ENCODE peak calls at places on chromosomes 7 and 10, in ten cellular contexts. B, M, X, P, O, G, I, S, K and D are unnamed samples. For H3K4me1, the result is how much of the 10 kb centered on the place peaks cover.

GRCh38 chr10:55629792-55630490 is 731.1 kb downstream of the ZWINT start:
- DNase-seq in B (no peak), M (no peak), G (peak), K (no peak), I (no peak), X (peak), O (peak), P (peak), S (no peak), D (peak)

GRCh38 chr10:74067373-74068370 is 69.8 kb downstream of the VCL start:
- DNase-seq in M (no peak), B (no peak), G (no peak), X (peak), I (no peak), S (no peak), K (no peak), O (no peak), P (no peak), D (no peak)

GRCh38 chr7:111339006-111339405 is 223.3 kb downstream of the IMMP2L start:
- DNase-seq in K (no peak), M (no peak), X (no peak), I (no peak), G (no peak), S (no peak), B (no peak), P (no peak), O (no peak), D (no peak)

GRCh38 chr7:3065724-3066143 is 22.1 kb upstream of the CARD11 start:
- DNase-seq in M (peak), B (no peak), G (peak), X (peak), S (peak), I (no peak), O (peak), P (peak), K (no peak), D (peak)

GRCh38 chr10:44051584-44052385 is 333.1 kb downstream of the CXCL12 start:
- DNase-seq in X (peak), S (no peak), K (peak), O (peak), I (no peak), G (no peak), M (no peak), P (no peak), B (peak), D (no peak)

GRCh38 chr10:88195841-88196240 is 332.4 kb downstream of the PTEN start:
- DNase-seq in G (no peak), I (no peak), S (no peak), X (no peak), O (no peak), M (no peak), K (no peak), B (no peak), P (no peak), D (no peak)

GRCh38 chr7:77537595-77538185 is 595 bp downstream of the PTPN12 start:
- DNase-seq in B (peak), K (no peak), O (peak), X (peak), S (peak), I (peak), G (peak), M (peak), P (peak), D (peak)

GRCh38 chr10:9745158-9745557 is 1272.5 kb upstream of the CELF2 start:
- DNase-seq in G (no peak), I (no peak), B (no peak), M (no peak), O (no peak), P (no peak), K (no peak), X (no peak), S (no peak), D (no peak)

GRCh38 chr7:105890290-105890997 is 14.0 kb upstream of the ATXN7L1 start:
- DNase-seq in X (peak), O (no peak), K (peak), S (no peak), P (no peak), M (no peak), B (no peak), I (no peak), G (no peak), D (no peak)

GRCh38 chr7:84232653-84233052 is 38.1 kb upstream of the SEMA3A start:
- DNase-seq in S (no peak), G (no peak), I (no peak), X (peak), O (no peak), K (peak), B (no peak), M (no peak), P (peak), D (no peak)

GRCh38 chr7:120998525-120998924 is 10.0 kb downstream of the CPED1 start:
- DNase-seq in O (no peak), S (no peak), X (no peak), P (no peak), B (no peak), M (no peak), I (no peak), K (no peak), G (no peak), D (no peak)

GRCh38 chr7:120997902-120998301 is 9.4 kb downstream of the CPED1 start:
- DNase-seq in I (peak), M (no peak), G (peak), B (no peak), X (no peak), S (no peak), P (no peak), K (no peak), O (no peak), D (no peak)

GRCh38 chr7:120996333-120996982 is 7.9 kb downstream of the CPED1 start:
- DNase-seq in O (no peak), B (peak), P (no peak), S (no peak), M (no peak), I (peak), K (peak), G (peak), X (peak), D (peak)

GRCh38 chr7:120995659-120996058 is 7.1 kb downstream of the CPED1 start:
- DNase-seq in S (no peak), I (no peak), O (no peak), X (no peak), M (no peak), G (no peak), P (no peak), K (no peak), B (no peak), D (no peak)

DNA sequence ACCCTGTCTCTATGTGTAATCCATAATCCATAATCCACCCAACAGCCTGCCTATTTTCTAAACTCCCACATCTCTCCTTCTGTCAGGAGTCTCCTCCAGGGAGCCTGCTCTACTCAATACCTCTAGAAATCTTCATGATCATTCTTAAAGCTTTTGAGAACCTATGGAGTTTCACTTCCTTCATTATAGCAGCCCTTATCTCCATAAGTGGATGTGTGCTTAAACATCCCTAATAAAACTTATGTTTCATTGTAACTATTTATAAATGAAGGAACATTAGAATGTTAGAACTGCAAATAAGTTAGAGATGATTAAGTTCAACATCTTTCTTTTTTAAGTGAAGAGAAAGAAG is 8.4 kb downstream of the CPED1 start:
- DNase-seq in S (no peak), O (no peak), K (no peak), M (no peak), G (no peak), B (no peak), I (no peak), X (no peak), P (no peak), D (no peak)
- H3K4me1 ChIP-seq in S (half or more), O (under half), K (under half), M (under half), G (under half), B (under half), I (under half), X (under half), P (under half), D (half or more)

GRCh38 chr10:119252051-119252465 is 44.7 kb downstream of the GRK5 start:
- DNase-seq in O (no peak), I (no peak), X (peak), G (no peak), P (no peak), M (no peak), B (peak), K (no peak), S (peak), D (no peak)

GRCh38 chr10:119251315-119251708 is 43.9 kb downstream of the GRK5 start:
- DNase-seq in S (no peak), M (no peak), G (no peak), K (no peak), O (no peak), X (peak), B (peak), I (no peak), P (no peak), D (no peak)

GRCh38 chr10:119254355-119254754 is 47.0 kb downstream of the GRK5 start:
- DNase-seq in S (no peak), G (no peak), I (no peak), X (no peak), B (no peak), M (no peak), O (no peak), P (no peak), K (no peak), D (no peak)

GRCh38 chr10:119252470-119253151 is 45.2 kb downstream of the GRK5 start:
- DNase-seq in K (no peak), B (no peak), O (no peak), G (no peak), X (no peak), S (no peak), P (no peak), M (no peak), I (no peak), D (no peak)

GRCh38 chr10:119253433-119254174 is 46.2 kb downstream of the GRK5 start:
- DNase-seq in O (no peak), X (peak), G (peak), M (peak), K (peak), P (peak), B (peak), S (peak), I (peak), D (peak)
- TF ChIP-seq CTCF in O (no peak), X (no peak), G (no peak), M (no peak), K (no peak), P (no peak), B (no peak), S (no peak), I (peak), D (no peak)

DNA sequence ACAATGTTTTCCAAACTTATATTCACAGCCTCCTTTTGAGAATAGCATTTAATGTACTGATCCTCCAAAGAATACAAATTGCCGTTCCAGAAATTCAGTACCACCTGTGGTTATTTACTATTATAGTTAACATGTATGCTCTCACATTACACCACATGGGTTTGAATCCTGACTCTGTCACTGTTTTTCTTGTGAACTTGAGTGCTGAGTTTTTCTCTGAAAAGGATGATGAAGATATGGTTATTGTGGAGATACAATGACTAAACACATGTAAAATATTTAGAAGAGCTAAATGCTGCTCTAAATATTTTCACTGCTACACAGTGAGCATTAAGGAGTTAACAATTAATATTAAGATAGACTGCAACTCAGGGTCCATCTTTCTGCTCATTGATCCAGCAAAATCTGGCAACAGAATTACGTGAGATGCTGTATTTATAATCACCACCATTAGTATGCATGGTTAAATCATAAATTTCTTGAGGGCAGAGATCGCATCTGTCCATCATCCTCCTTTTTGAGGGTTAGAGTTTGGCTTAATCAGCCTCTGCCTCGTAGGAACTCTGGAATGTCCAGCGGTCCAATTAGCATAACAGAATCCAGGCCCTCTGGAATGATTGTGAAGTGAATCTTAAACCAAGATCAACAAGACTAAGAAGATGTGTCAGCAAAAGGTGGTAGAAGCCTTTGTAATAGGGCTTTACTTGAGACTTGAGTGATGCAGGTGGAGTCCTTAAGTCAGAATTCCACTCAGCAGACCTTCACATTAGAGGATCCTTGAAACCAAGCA is 152.8 kb downstream of the MACC1 start:
- DNase-seq in X (no peak), P (no peak), O (no peak), S (no peak), M (no peak), G (no peak), K (peak), I (no peak), B (no peak), D (no peak)
- H3K27ac ChIP-seq in X (no peak), P (no peak), O (no peak), S (no peak), M (no peak), G (no peak), K (no peak), I (no peak), B (no peak), D (no peak)

DNA sequence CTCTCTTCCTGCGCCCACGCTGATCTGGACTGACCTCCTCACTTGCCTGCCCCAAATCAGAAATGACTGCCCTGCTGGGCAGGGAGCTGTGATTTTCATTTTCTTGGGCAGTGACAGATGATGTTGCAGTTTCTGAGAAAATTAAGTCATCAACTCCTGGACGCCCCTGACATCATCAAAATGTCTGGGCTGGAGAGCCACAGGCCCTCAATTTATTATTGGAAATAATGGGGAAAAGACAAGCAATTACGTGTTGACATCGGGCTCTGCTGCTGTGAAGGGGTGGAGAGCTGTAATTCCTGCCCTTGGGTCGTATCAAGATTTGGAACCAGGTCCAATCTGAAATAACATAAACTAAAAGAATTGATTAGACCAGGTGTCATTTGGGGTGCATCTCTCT is 98.5 kb downstream of the HTR5A start:
- DNase-seq in G (no peak), I (no peak), K (no peak), M (no peak), X (no peak), P (no peak), S (no peak), O (no peak), B (no peak), D (no peak)
- H3K4me1 ChIP-seq in G (under half), I (under half), K (under half), M (under half), X (under half), P (under half), S (under half), O (under half), B (under half), D (under half)

GRCh38 chr7:103889451-103889850 is 100.0 kb downstream of the RELN start:
- DNase-seq in G (no peak), K (no peak), P (no peak), O (no peak), B (no peak), X (no peak), I (no peak), M (no peak), S (no peak), D (no peak)
- TF ChIP-seq CTCF in G (no peak), K (no peak), P (no peak), O (no peak), B (no peak), X (no peak), I (no peak), M (no peak), S (no peak), D (no peak)

GRCh38 chr10:26780106-26780792 is 80.5 kb downstream of the ABI1 start:
- DNase-seq in X (no peak), K (no peak), P (no peak), S (no peak), I (no peak), O (no peak), G (no peak), B (no peak), M (no peak), D (no peak)

GRCh38 chr10:26773633-26774032 is 76.1 kb downstream of the PDSS1 start:
- DNase-seq in P (no peak), M (no peak), K (peak), G (no peak), I (no peak), X (no peak), B (no peak), O (no peak), S (no peak), D (no peak)

GRCh38 chr10:26777686-26778085 is 80.2 kb downstream of the PDSS1 start:
- DNase-seq in B (no peak), M (no peak), P (no peak), G (no peak), X (no peak), S (no peak), K (no peak), O (no peak), I (no peak), D (no peak)

GRCh38 chr10:26779176-26779860 is 81.4 kb downstream of the ABI1 start:
- DNase-seq in S (no peak), G (no peak), I (no peak), X (no peak), P (peak), B (no peak), K (no peak), M (no peak), O (no peak), D (no peak)

DNA sequence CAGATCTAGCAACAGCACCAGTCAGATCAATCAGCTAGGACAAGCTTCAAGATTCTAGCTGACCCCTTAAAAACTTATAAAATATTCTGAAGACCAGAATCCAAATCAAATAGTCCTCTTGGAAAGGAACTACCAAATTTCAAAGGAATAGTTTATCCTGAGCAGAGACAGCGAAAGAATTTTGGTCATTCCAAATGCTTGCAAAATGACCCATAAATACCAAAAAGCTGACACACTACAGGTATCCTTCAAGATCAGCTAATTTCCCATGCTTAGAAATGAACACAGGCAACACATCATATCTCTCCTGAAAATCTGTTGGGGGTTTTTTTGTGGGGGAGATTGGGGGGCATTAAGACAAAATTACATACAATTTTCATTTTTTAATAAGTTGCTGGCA is 78.8 kb downstream of the PDSS1 start:
- DNase-seq in P (no peak), B (no peak), I (no peak), K (peak), G (no peak), X (no peak), S (no peak), M (no peak), O (no peak), D (no peak)
- H3K27ac ChIP-seq in P (no peak), B (no peak), I (no peak), K (peak), G (no peak), X (no peak), S (no peak), M (no peak), O (no peak), D (no peak)